ENCODE peak calls at places on chromosomes 2 and 18, in five cellular contexts. K is KG1, Y is body of pancreas, B is HFF-Myc, I is nephron progenitor cell. U is an unnamed sample.

GRCh38 chr2:128425731-128426620 is 107.3 kb upstream of the HS6ST1 start:
- DNase-seq in K (no peak), Y (peak; percentile 62), B (no peak), I (no peak), U (no peak)

GRCh38 chr18:75142677-75143076 is 66.3 kb downstream of the PTGR3 start:
- DNase-seq in K (no peak), Y (no peak), B (no peak), I (no peak), U (no peak)

GRCh38 chr2:231297108-231297908 is 98.2 kb upstream of the B3GNT7 start:
- DNase-seq in K (peak; percentile 10), Y (peak; percentile 75), B (no peak), I (peak; percentile 69), U (peak; percentile 41)

GRCh38 chr2:230924470-230925341 is at the start of gene GPR55:
- DNase-seq in K (no peak), Y (no peak), B (no peak), I (no peak), U (no peak)

GRCh38 chr2:188963738-188964137 is 10.4 kb upstream of the COL3A1 start:
- DNase-seq in K (no peak), Y (no peak), B (no peak), I (no peak), U (no peak)

GRCh38 chr2:69581774-69582581 is 61.6 kb downstream of the AAK1 start:
- DNase-seq in K (peak; percentile 55), Y (peak; percentile 64), B (no peak), I (no peak), U (peak; percentile 86)

GRCh38 chr2:8230466-8230865 is 451.4 kb upstream of the ID2 start:
- DNase-seq in K (no peak), Y (no peak), B (no peak), I (no peak), U (no peak)

GRCh38 chr2:157244691-157245090 is 12.8 kb upstream of the GALNT5 start:
- DNase-seq in K (no peak), Y (no peak), B (no peak), I (no peak), U (no peak)

GRCh38 chr18:32351014-32351413 is 119.7 kb downstream of the GAREM1 start:
- DNase-seq in K (no peak), Y (no peak), B (no peak), I (no peak), U (no peak)

GRCh38 chr2:1140389-1141003 is 189.8 kb downstream of the SNTG2 start:
- DNase-seq in K (no peak), Y (peak; percentile 70), B (no peak), I (peak; percentile 70), U (peak; percentile 42)

GRCh38 chr2:107542314-107542740 is 284.4 kb upstream of the RGPD4 start:
- DNase-seq in K (no peak), Y (peak; percentile 31), B (no peak), I (no peak), U (peak; percentile 17)

GRCh38 chr2:179264238-179265081 is at the start of gene SESTD1:
- DNase-seq in K (no peak), Y (peak; percentile 80), B (no peak), I (peak; percentile 89), U (peak; percentile 65)

GRCh38 chr2:242038166-242038927 is 168.8 kb downstream of the RTP5 start:
- DNase-seq in K (no peak), Y (no peak), B (no peak), I (no peak), U (no peak)

GRCh38 chr2:208010501-208010900 is 14.8 kb downstream of the PLEKHM3 start:
- DNase-seq in K (no peak), Y (no peak), B (no peak), I (no peak), U (no peak)

GRCh38 chr18:24538421-24539264 is 78.2 kb downstream of the HRH4 start:
- DNase-seq in K (no peak), Y (no peak), B (no peak), I (no peak), U (no peak)

GRCh38 chr2:17226941-17227340 is 291.3 kb downstream of the RAD51AP2 start:
- DNase-seq in K (no peak), Y (no peak), B (no peak), I (no peak), U (no peak)

GRCh38 chr2:24907106-24907505 is 12.9 kb downstream of the ADCY3 start:
- DNase-seq in K (no peak), Y (no peak), B (no peak), I (no peak), U (no peak)

GRCh38 chr2:8574196-8575010 is 107.5 kb upstream of the ID2 start:
- DNase-seq in K (no peak), Y (peak; percentile 59), B (no peak), I (no peak), U (no peak)

GRCh38 chr18:62894681-62895390 is 179.5 kb downstream of the PHLPP1 start:
- DNase-seq in K (no peak), Y (no peak), B (no peak), I (no peak), U (peak; percentile 47)

GRCh38 chr18:33201509-33201926 is 239.0 kb downstream of the CCDC178 start:
- DNase-seq in K (peak; percentile 1), Y (peak; percentile 32), B (no peak), I (peak; percentile 41), U (peak; percentile 26)

GRCh38 chr2:65130440-65131175 is 702 bp upstream of the RAB1A start:
- DNase-seq in K (peak; percentile 64), Y (no peak), B (no peak), I (no peak), U (no peak)

GRCh38 chr2:220434365-220434764 is 806.9 kb downstream of the SLC4A3 start:
- DNase-seq in K (no peak), Y (no peak), B (peak; percentile 43), I (no peak), U (no peak)

GRCh38 chr2:60634443-60634842 is 81.0 kb upstream of the BCL11A start:
- DNase-seq in K (no peak), Y (no peak), B (no peak), I (no peak), U (no peak)

GRCh38 chr2:26754972-26755670 is 9.0 kb upstream of the SLC35F6 start:
- DNase-seq in K (no peak), Y (no peak), B (no peak), I (no peak), U (peak; percentile 76)

GRCh38 chr2:149906871-149907270 is 319.3 kb upstream of the MMADHC start:
- DNase-seq in K (no peak), Y (no peak), B (no peak), I (no peak), U (no peak)

GRCh38 chr18:48649231-48649630 is 110.4 kb downstream of the CTIF start:
- DNase-seq in K (no peak), Y (no peak), B (no peak), I (peak; percentile 45), U (no peak)

GRCh38 chr18:8630546-8630945 is 21.3 kb downstream of the RAB12 start:
- DNase-seq in K (no peak), Y (no peak), B (no peak), I (no peak), U (no peak)

GRCh38 chr2:51258301-51258700 is 226.4 kb upstream of the NRXN1 start:
- DNase-seq in K (peak; percentile 22), Y (no peak), B (no peak), I (no peak), U (no peak)

GRCh38 chr2:239121600-239122012 is 273.7 kb downstream of the TWIST2 start:
- DNase-seq in K (no peak), Y (no peak), B (no peak), I (no peak), U (no peak)

GRCh38 chr2:216653931-216654365 is 20.7 kb downstream of the IGFBP2 start:
- DNase-seq in K (no peak), Y (no peak), B (no peak), I (no peak), U (no peak)

GRCh38 chr2:146844226-146844990 is 1000.4 kb upstream of the ACVR2A start:
- DNase-seq in K (no peak), Y (no peak), B (no peak), I (no peak), U (no peak)

GRCh38 chr2:98664323-98664722 is 55.9 kb downstream of the UNC50 start:
- DNase-seq in K (no peak), Y (no peak), B (no peak), I (no peak), U (no peak)

GRCh38 chr2:190466819-190467444 is 58.8 kb downstream of the MFSD6 start:
- DNase-seq in K (no peak), Y (no peak), B (peak; percentile 61), I (peak; percentile 15), U (no peak)

GRCh38 chr2:134258684-134259408 is 5.0 kb downstream of the MGAT5 start:
- DNase-seq in K (peak; percentile 19), Y (no peak), B (no peak), I (no peak), U (no peak)

GRCh38 chr2:168456526-168457176 is 579 bp downstream of the CERS6 start:
- DNase-seq in K (peak; percentile 34), Y (peak; percentile 59), B (no peak), I (peak; percentile 72), U (peak; percentile 68)

GRCh38 chr18:12564861-12565260 is 93.0 kb downstream of the SPIRE1 start:
- DNase-seq in K (no peak), Y (no peak), B (no peak), I (no peak), U (no peak)